ENCODE peak calls at places on chromosome 9, in five cellular contexts. A, G, Y, Z and T are unnamed samples.

GRCh38 chr9:2493106-2493505 is 128.5 kb upstream of the VLDLR start:
- DNase-seq in Y (no peak), G (no peak), Z (no peak), A (peak), T (no peak)

GRCh38 chr9:27933210-27934062 is 360.2 kb upstream of the C9orf72 start:
- DNase-seq in Y (no peak), Z (no peak), A (no peak), G (no peak), T (no peak)

GRCh38 chr9:136014147-136014927 is 53.2 kb upstream of the UBAC1 start:
- DNase-seq in Z (no peak), A (no peak), G (no peak), Y (no peak), T (no peak)

GRCh38 chr9:126482361-126483044 is 131.2 kb upstream of the LMX1B start:
- DNase-seq in Y (no peak), Z (no peak), G (no peak), A (peak), T (no peak)

GRCh38 chr9:71824242-71824641 is 55.9 kb upstream of the CEMIP2 start:
- DNase-seq in Y (no peak), Z (no peak), G (no peak), A (no peak), T (no peak)

GRCh38 chr9:4855861-4856260 is 63.1 kb downstream of the RCL1 start:
- DNase-seq in G (no peak), Z (no peak), A (no peak), Y (no peak), T (no peak)

GRCh38 chr9:23665635-23666034 is 160.4 kb downstream of the ELAVL2 start:
- DNase-seq in G (no peak), Z (no peak), Y (no peak), A (no peak), T (no peak)

GRCh38 chr9:121684381-121685145 is 33.1 kb downstream of the DAB2IP start:
- DNase-seq in G (peak), Y (no peak), A (peak), Z (peak), T (no peak)

GRCh38 chr9:136551401-136552116 is 5.7 kb upstream of the NOTCH1 start:
- DNase-seq in Z (no peak), G (peak), A (peak), Y (no peak), T (peak)

GRCh38 chr9:22026696-22027095 is 17.6 kb upstream of the CDKN2B start:
- DNase-seq in G (no peak), Z (no peak), Y (no peak), A (no peak), T (no peak)

GRCh38 chr9:137294684-137295312 is 7.3 kb downstream of the NRARP start:
- DNase-seq in A (peak), G (no peak), Y (no peak), Z (no peak), T (no peak)

GRCh38 chr9:95813923-95814322 is 61.6 kb upstream of the ERCC6L2 start:
- DNase-seq in G (no peak), Z (no peak), A (no peak), Y (no peak), T (peak)

GRCh38 chr9:129752915-129753724 is at the start of gene PTGES:
- DNase-seq in G (peak), Y (peak), A (peak), Z (no peak), T (peak)

GRCh38 chr9:88539246-88539645 is 4.3 kb downstream of the NXNL2 start:
- DNase-seq in Z (no peak), A (no peak), G (no peak), Y (no peak), T (no peak)

GRCh38 chr9:137579259-137579604 is 507 bp upstream of the DPH7 start:
- DNase-seq in G (no peak), Z (no peak), Y (no peak), A (no peak), T (no peak)

GRCh38 chr9:107059215-107059614 is 196.2 kb downstream of the ZNF462 start:
- DNase-seq in A (no peak), G (no peak), Y (no peak), Z (no peak), T (no peak)

GRCh38 chr9:121510766-121511555 is 11.3 kb upstream of the GGTA1 start:
- DNase-seq in G (no peak), Y (no peak), A (no peak), Z (no peak), T (no peak)

GRCh38 chr9:77809552-77809951 is 161.4 kb upstream of the GNA14 start:
- DNase-seq in Z (no peak), G (no peak), A (no peak), Y (no peak), T (peak)

GRCh38 chr9:4143951-4144717 is 155.7 kb downstream of the GLIS3 start:
- DNase-seq in G (no peak), Y (no peak), A (no peak), Z (no peak), T (peak)